ENCODE peak calls at places on chromosomes 13 and 19, in four cellular contexts. M is central memory CD4-positive, alpha-beta T cell; E is heart right ventricle; L is HFFc6. U is an unnamed sample.

GRCh38 chr19:17671906-17672305 is 16.2 kb downstream of the UNC13A start:
- DNase-seq in E (no peak), M (no peak), L (peak), U (no peak)

GRCh38 chr19:30340724-30341595 is 31.2 kb upstream of the ZNF536 start:
- DNase-seq in M (no peak), E (no peak), L (no peak), U (no peak)

GRCh38 chr19:29943615-29944014 is 1.6 kb downstream of the URI1 start:
- DNase-seq in M (no peak), E (no peak), L (no peak), U (no peak)

GRCh38 chr13:38590796-38591507 is 95.9 kb upstream of the FREM2 start:
- DNase-seq in M (no peak), E (no peak), L (no peak), U (no peak)

GRCh38 chr13:81591528-81592220 is 1250.7 kb upstream of the SPRY2 start:
- DNase-seq in L (no peak), E (no peak), M (no peak), U (no peak)

GRCh38 chr19:289651-290538 is 1.3 kb downstream of the PLPP2 start:
- DNase-seq in E (no peak), M (peak), L (peak), U (no peak)

GRCh38 chr19:1501200-1501595 is 10.2 kb downstream of the REEP6 start:
- DNase-seq in E (no peak), L (no peak), M (no peak), U (no peak)

GRCh38 chr19:28414748-28415147 is 798.2 kb downstream of the UQCRFS1 start:
- DNase-seq in M (no peak), L (no peak), E (no peak), U (no peak)

GRCh38 chr19:55494172-55494761 is 6.0 kb downstream of the SSC5D start:
- DNase-seq in E (peak), M (no peak), L (peak), U (peak)

GRCh38 chr19:33686246-33686645 is 64.5 kb downstream of the CHST8 start:
- DNase-seq in E (no peak), L (no peak), M (no peak), U (no peak)

GRCh38 chr19:28956421-28956820 is 256.5 kb downstream of the UQCRFS1 start:
- DNase-seq in M (no peak), L (no peak), E (no peak), U (no peak)

GRCh38 chr13:43360911-43361605 is 337.7 kb downstream of the DNAJC15 start:
- DNase-seq in L (no peak), M (no peak), E (no peak), U (no peak)

GRCh38 chr13:40874138-40874776 is 84.8 kb downstream of the SLC25A15 start:
- DNase-seq in E (no peak), L (no peak), M (no peak), U (no peak)

GRCh38 chr13:24267283-24267682 is 42.1 kb upstream of the C1QTNF9 start:
- DNase-seq in L (no peak), E (no peak), M (peak), U (peak)

GRCh38 chr13:111322001-111322915 is 1.8 kb downstream of the TEX29 start:
- DNase-seq in E (no peak), L (no peak), M (no peak), U (no peak)

GRCh38 chr19:42290523-42291436 is 11.2 kb upstream of the PRR19 start:
- DNase-seq in E (no peak), M (peak), L (no peak), U (peak)

GRCh38 chr13:27770809-27771208 is 21.5 kb upstream of the GSX1 start:
- DNase-seq in M (no peak), L (peak), E (no peak), U (no peak)

GRCh38 chr13:33087790-33088189 is 71.6 kb downstream of the KL start:
- DNase-seq in E (no peak), M (no peak), L (no peak), U (no peak)

GRCh38 chr19:50190439-50190891 is 13.0 kb upstream of the MYH14 start:
- DNase-seq in M (no peak), L (no peak), E (no peak), U (no peak)

GRCh38 chr19:41924151-41925145 is 3.8 kb downstream of the ERFL start:
- DNase-seq in E (no peak), L (no peak), M (no peak), U (no peak)

GRCh38 chr19:44845612-44846454 is at the start of gene NECTIN2:
- DNase-seq in M (peak), E (peak), L (peak), U (peak)

GRCh38 chr19:44750713-44751112 is 2.2 kb downstream of the BCL3 start:
- DNase-seq in E (no peak), L (no peak), M (no peak), U (no peak)

GRCh38 chr19:46299004-46299509 is 2.2 kb downstream of the HIF3A start:
- DNase-seq in L (peak), M (no peak), E (peak), U (peak)

U was measured in ovary.